ENCODE peak calls at places on chromosome 12, in six cellular contexts. F is bronchial epithelial cell, M is astrocyte of the spinal cord, A is MM.1S, G is lower lobe of right lung, D is Calu3. P is an unnamed sample.

GRCh38 chr12:120856980-120857379 is 47.2 kb downstream of the SPPL3 start:
- DNase-seq in F (peak), M (no peak), A (no peak), G (no peak), D (peak), P (no peak)

GRCh38 chr12:74424778-74425177 is 112.9 kb upstream of the ATXN7L3B start:
- DNase-seq in F (no peak), M (no peak), A (no peak), G (no peak), D (no peak), P (no peak)

GRCh38 chr12:6653987-6654386 is 6.8 kb upstream of the ACRBP start:
- DNase-seq in F (no peak), M (no peak), A (no peak), G (no peak), D (no peak), P (no peak)

GRCh38 chr12:67647547-67648305 is 819 bp upstream of the DYRK2 start:
- DNase-seq in F (peak), M (peak), A (peak), G (peak), D (peak), P (peak)

GRCh38 chr12:79662046-79662811 is 28.5 kb downstream of the PAWR start:
- DNase-seq in F (no peak), M (no peak), A (no peak), G (no peak), D (no peak), P (no peak)

GRCh38 chr12:80860928-80861327 is 76.8 kb downstream of the LIN7A start:
- DNase-seq in F (no peak), M (no peak), A (no peak), G (no peak), D (no peak), P (no peak)

GRCh38 chr12:112393328-112393727 is 11.1 kb upstream of the HECTD4 start:
- DNase-seq in F (no peak), M (no peak), A (no peak), G (no peak), D (no peak), P (no peak)

GRCh38 chr12:6821674-6822433 is at the start of gene GPR162:
- DNase-seq in F (no peak), M (peak), A (no peak), G (peak), D (no peak), P (no peak)

GRCh38 chr12:78683031-78683430 is 181.5 kb upstream of the SYT1 start:
- DNase-seq in F (peak), M (no peak), A (no peak), G (no peak), D (no peak), P (no peak)

GRCh38 chr12:82866227-82866803 is 179.6 kb downstream of the TMTC2 start:
- DNase-seq in F (no peak), M (no peak), A (no peak), G (no peak), D (no peak), P (no peak)

GRCh38 chr12:31832740-31833540 is 104.1 kb upstream of the AMN1 start:
- DNase-seq in F (no peak), M (no peak), A (no peak), G (no peak), D (no peak), P (peak)

GRCh38 chr12:3278681-3279414 is 201.7 kb downstream of the TSPAN9 start:
- DNase-seq in F (peak), M (no peak), A (no peak), G (no peak), D (no peak), P (no peak)

GRCh38 chr12:131944601-131945251 is 5.0 kb upstream of the EP400 start:
- DNase-seq in F (no peak), M (no peak), A (no peak), G (peak), D (no peak), P (peak)

GRCh38 chr12:25347716-25348261 is 97.1 kb upstream of the KRAS start:
- DNase-seq in F (peak), M (no peak), A (no peak), G (no peak), D (no peak), P (no peak)

GRCh38 chr12:46110928-46111699 is 120.7 kb upstream of the SCAF11 start:
- DNase-seq in F (peak), M (no peak), A (peak), G (no peak), D (no peak), P (no peak)

GRCh38 chr12:31456562-31456961 is 130.6 kb upstream of the SINHCAF start:
- DNase-seq in F (no peak), M (no peak), A (no peak), G (no peak), D (no peak), P (no peak)

GRCh38 chr12:91370086-91370868 is 187.7 kb upstream of the DCN start:
- DNase-seq in F (no peak), M (no peak), A (no peak), G (no peak), D (no peak), P (no peak)

GRCh38 chr12:41903014-41903702 is 241.5 kb downstream of the GXYLT1 start:
- DNase-seq in F (no peak), M (no peak), A (no peak), G (no peak), D (no peak), P (no peak)

GRCh38 chr12:94977766-94978468 is 25.6 kb downstream of the NDUFA12 start:
- DNase-seq in F (peak), M (no peak), A (no peak), G (no peak), D (no peak), P (no peak)

GRCh38 chr12:124053855-124054254 is 80.8 kb downstream of the ZNF664 start:
- DNase-seq in F (peak), M (peak), A (no peak), G (peak), D (no peak), P (no peak)

GRCh38 chr12:61521258-61521657 is 738.9 kb upstream of the USP15 start:
- DNase-seq in F (no peak), M (no peak), A (no peak), G (no peak), D (no peak), P (no peak)

GRCh38 chr12:113133036-113133435 is 2.5 kb downstream of the RASAL1 start:
- DNase-seq in F (no peak), M (no peak), A (no peak), G (peak), D (no peak), P (no peak)

GRCh38 chr12:89538902-89539301 is 13.1 kb upstream of the POC1B start:
- DNase-seq in F (no peak), M (no peak), A (no peak), G (no peak), D (no peak), P (no peak)

GRCh38 chr12:85568395-85569103 is 267.7 kb downstream of the RASSF9 start:
- DNase-seq in F (peak), M (no peak), A (no peak), G (no peak), D (peak), P (no peak)

GRCh38 chr12:3236345-3237153 is 159.4 kb downstream of the TSPAN9 start:
- DNase-seq in F (peak), M (peak), A (peak), G (no peak), D (peak), P (no peak)

GRCh38 chr12:52259850-52260249 is 14.6 kb upstream of the KRT86 start:
- DNase-seq in F (no peak), M (no peak), A (no peak), G (peak), D (no peak), P (no peak)

GRCh38 chr12:85273411-85274075 is 6.5 kb upstream of the ALX1 start:
- DNase-seq in F (no peak), M (no peak), A (peak), G (no peak), D (no peak), P (no peak)

GRCh38 chr12:24111101-24111500 is 161.6 kb upstream of the SOX5 start:
- DNase-seq in F (peak), M (peak), A (no peak), G (no peak), D (no peak), P (no peak)

GRCh38 chr12:85725991-85726390 is 110.2 kb downstream of the RASSF9 start:
- DNase-seq in F (no peak), M (no peak), A (no peak), G (no peak), D (no peak), P (no peak)

GRCh38 chr12:82124711-82125110 is 233.5 kb downstream of the CCDC59 start:
- DNase-seq in F (peak), M (peak), A (no peak), G (no peak), D (no peak), P (no peak)

GRCh38 chr12:105355752-105356151 is 25.3 kb downstream of the C12orf75 start:
- DNase-seq in F (peak), M (peak), A (no peak), G (no peak), D (no peak), P (no peak)

GRCh38 chr12:60421741-60422140 is 825.9 kb downstream of the SLC16A7 start:
- DNase-seq in F (peak), M (no peak), A (no peak), G (no peak), D (no peak), P (no peak)

GRCh38 chr12:119710941-119711551 is 43.1 kb downstream of the PRKAB1 start:
- DNase-seq in F (peak), M (no peak), A (no peak), G (peak), D (peak), P (no peak)

GRCh38 chr12:103799504-103800251 is 41.4 kb downstream of the NT5DC3 start:
- DNase-seq in F (peak), M (peak), A (peak), G (no peak), D (peak), P (no peak)

GRCh38 chr12:111445311-111446043 is 39.8 kb downstream of the SH2B3 start:
- DNase-seq in F (no peak), M (no peak), A (no peak), G (no peak), D (no peak), P (no peak)

GRCh38 chr12:12533238-12533829 is 29.3 kb downstream of the DUSP16 start:
- DNase-seq in F (peak), M (peak), A (no peak), G (peak), D (peak), P (no peak)

GRCh38 chr12:46380881-46381280 is 8.3 kb upstream of the SLC38A2 start:
- DNase-seq in F (no peak), M (no peak), A (no peak), G (no peak), D (no peak), P (no peak)

GRCh38 chr12:18589316-18589715 is 148.5 kb downstream of the PLCZ1 start:
- DNase-seq in F (peak), M (peak), A (no peak), G (no peak), D (no peak), P (no peak)

GRCh38 chr12:14601692-14602091 is 34.0 kb upstream of the PLBD1 start:
- DNase-seq in F (no peak), M (no peak), A (no peak), G (no peak), D (no peak), P (no peak)

DNA sequence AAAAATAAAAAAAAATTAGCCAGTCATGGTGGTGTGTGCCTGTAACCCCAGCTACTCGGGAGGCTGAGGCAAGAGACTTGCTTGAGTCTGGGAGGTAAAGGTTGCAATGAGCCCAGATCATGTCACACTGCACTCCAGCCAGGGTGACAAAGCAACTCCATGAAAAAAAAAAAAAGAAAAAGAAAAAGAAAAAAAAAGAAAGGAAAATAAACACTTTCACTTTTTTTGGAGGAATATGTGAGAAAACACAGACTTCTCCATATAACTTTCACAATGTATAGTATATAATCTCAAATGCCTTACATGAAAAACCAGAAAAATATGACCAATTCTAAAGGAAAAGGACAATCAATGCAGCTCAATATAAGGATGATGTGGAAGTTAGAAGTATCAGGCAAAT is 8.9 kb downstream of the CLECL1 start:
- DNase-seq in F (no peak), M (no peak), A (no peak), G (no peak), D (no peak), P (no peak)
- TF ChIP-seq CTCF in F (no peak), M (no peak), A (no peak), G (no peak), D (no peak), P (no peak)

GRCh38 chr12:127675936-127676335 is 591.0 kb upstream of the TMEM132C start:
- DNase-seq in F (no peak), M (no peak), A (no peak), G (no peak), D (no peak), P (no peak)
- TF ChIP-seq CTCF in F (no peak), M (no peak), A (no peak), G (no peak), D (no peak), P (no peak)

GRCh38 chr12:53952335-53952694 is 2.4 kb upstream of the HOXC12 start:
- DNase-seq in F (no peak), M (no peak), A (no peak), G (no peak), D (no peak), P (no peak)
- TF ChIP-seq CTCF in F (no peak), M (peak), A (no peak), G (no peak), D (no peak), P (no peak)

GRCh38 chr12:43011383-43011926 is 421.9 kb upstream of the PRICKLE1 start:
- DNase-seq in F (no peak), M (no peak), A (peak), G (no peak), D (no peak), P (no peak)

GRCh38 chr12:43009307-43009706 is 419.8 kb upstream of the PRICKLE1 start:
- DNase-seq in F (no peak), M (peak), A (no peak), G (no peak), D (no peak), P (no peak)

GRCh38 chr12:43009866-43010265 is 420.3 kb upstream of the PRICKLE1 start:
- DNase-seq in F (no peak), M (no peak), A (no peak), G (no peak), D (no peak), P (no peak)

GRCh38 chr12:43015090-43015737 is 425.7 kb upstream of the PRICKLE1 start:
- DNase-seq in F (no peak), M (no peak), A (no peak), G (no peak), D (no peak), P (no peak)
- TF ChIP-seq CTCF in F (no peak), M (no peak), A (no peak), G (no peak), D (no peak), P (no peak)

GRCh38 chr12:56079729-56080555 is at the start of gene ERBB3:
- DNase-seq in F (peak), M (peak), A (peak), G (peak), D (peak), P (peak)
- TF ChIP-seq CTCF in F (no peak), M (no peak), A (no peak), G (no peak), D (no peak), P (no peak)

DNA sequence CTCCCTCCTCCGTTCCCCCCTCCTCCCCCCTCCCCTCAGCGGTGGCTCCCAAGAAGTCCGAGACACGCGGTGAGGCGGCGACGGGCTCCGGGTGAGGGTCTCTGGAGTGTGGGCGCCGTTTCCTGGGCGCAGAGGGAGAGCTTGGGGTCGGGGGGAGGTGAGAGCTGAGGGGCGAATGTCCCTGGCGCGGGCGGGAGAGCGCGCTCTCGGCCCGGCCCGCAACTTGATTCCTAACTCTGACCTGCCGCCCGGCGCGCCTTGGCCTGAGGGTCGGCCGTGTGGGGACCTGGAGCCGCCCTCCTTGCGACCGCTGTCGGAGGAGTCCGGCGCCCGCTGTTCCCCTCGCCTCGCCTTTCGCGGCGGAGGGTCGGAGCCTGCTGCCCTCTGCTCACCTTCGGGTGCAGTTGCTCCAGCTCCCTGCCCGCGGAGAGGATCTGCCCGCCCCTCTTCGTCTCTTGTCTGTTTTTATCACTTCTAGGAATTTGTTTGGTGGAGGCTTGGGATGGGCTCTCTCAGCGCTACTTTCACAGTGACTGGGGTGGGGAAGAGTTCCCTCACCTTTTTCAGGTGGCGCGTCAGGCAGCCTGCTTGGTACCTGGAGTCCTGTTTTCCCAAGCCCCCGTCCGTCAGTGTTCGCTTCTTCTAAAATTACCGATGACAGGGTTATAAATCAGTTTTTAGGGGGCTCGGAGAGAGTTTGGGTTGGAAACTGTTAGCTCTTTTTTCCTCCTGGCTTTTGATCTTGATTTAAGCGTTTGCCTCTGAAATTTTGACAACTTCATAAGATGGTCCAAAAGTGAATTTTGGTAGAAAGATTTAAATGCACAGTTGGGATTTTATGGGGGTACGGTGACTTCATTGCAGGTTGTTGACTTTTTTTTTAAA is 495 bp downstream of the ADIPOR2 start:
- DNase-seq in F (peak), M (peak), A (peak), G (peak), D (peak), P (peak)
- TF ChIP-seq CTCF in F (no peak), M (no peak), A (no peak), G (no peak), D (no peak), P (no peak)

GRCh38 chr12:57941165-57941894 is at the start of gene ATP23:
- DNase-seq in F (peak), M (peak), A (peak), G (peak), D (peak), P (peak)
- TF ChIP-seq CTCF in F (no peak), M (no peak), A (no peak), G (no peak), D (no peak), P (no peak)

GRCh38 chr12:21910642-21911041 is 30.6 kb downstream of the ABCC9 start:
- DNase-seq in F (no peak), M (peak), A (no peak), G (no peak), D (no peak), P (no peak)

GRCh38 chr12:21912318-21912717 is 28.9 kb downstream of the ABCC9 start:
- DNase-seq in F (peak), M (peak), A (no peak), G (no peak), D (no peak), P (no peak)

GRCh38 chr12:21918456-21918855 is 22.8 kb downstream of the ABCC9 start:
- DNase-seq in F (no peak), M (no peak), A (no peak), G (no peak), D (no peak), P (no peak)

GRCh38 chr12:21911832-21912231 is 29.4 kb downstream of the ABCC9 start:
- DNase-seq in F (no peak), M (no peak), A (no peak), G (no peak), D (no peak), P (no peak)

GRCh38 chr12:21913823-21914222 is 27.4 kb downstream of the ABCC9 start:
- DNase-seq in F (peak), M (no peak), A (no peak), G (no peak), D (no peak), P (no peak)
- TF ChIP-seq CTCF in F (no peak), M (no peak), A (no peak), G (no peak), D (no peak), P (no peak)

GRCh38 chr12:101697930-101698781 is 716 bp downstream of the CHPT1 start:
- DNase-seq in F (no peak), M (peak), A (peak), G (peak), D (peak), P (peak)

GRCh38 chr12:101696477-101697196 is 803 bp upstream of the CHPT1 start:
- DNase-seq in F (no peak), M (no peak), A (peak), G (peak), D (no peak), P (no peak)

GRCh38 chr12:101697197-101697929 is at the start of gene CHPT1:
- DNase-seq in F (no peak), M (peak), A (peak), G (peak), D (peak), P (peak)

GRCh38 chr12:101700299-101700820 is 2.9 kb downstream of the CHPT1 start:
- DNase-seq in F (no peak), M (no peak), A (no peak), G (no peak), D (no peak), P (no peak)

DNA sequence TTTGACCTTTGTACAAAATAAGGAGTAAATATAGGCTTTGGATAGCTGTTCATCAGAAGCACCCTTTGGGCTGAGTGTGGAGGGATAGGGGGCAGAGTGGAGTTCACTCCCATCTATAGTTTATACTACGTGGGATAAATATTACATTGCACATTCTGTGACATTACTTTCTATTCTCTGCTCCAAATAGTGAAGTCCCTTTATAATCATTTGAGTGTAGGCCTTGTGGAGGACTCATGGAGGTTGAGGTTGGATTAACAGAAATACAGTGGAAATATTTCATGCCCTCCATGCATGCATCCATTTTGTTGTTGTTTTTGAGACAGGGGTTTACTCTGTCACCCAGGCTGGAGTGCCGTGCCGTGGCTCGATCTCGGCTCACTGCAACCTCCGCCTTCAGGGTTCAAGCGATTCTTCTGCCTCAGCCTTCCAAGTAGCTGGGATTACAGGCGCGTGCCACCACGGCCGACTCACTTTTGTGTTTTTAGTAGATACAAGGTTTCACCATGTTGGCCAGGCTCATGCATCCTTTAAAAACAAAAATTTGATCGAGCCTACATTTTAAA is 1.4 kb downstream of the CHPT1 start:
- DNase-seq in F (no peak), M (peak), A (no peak), G (no peak), D (peak), P (no peak)
- TF ChIP-seq CTCF in F (no peak), M (peak), A (peak), G (no peak), D (no peak), P (no peak)